ENCODE peak calls at places on chromosomes 12 and 14, in six cellular contexts. Q is GM12878, X is HCT116, B is K562, F is HepG2, G is H1. U is an unnamed sample.

GRCh38 chr12:98464155-98464554 is 51.2 kb upstream of the TMPO start:
- DNase-seq in Q (no peak), X (no peak), B (no peak), F (no peak), G (no peak), U (peak; percentile 52)

GRCh38 chr14:68621400-68622365 is 171.2 kb downstream of the ZFP36L1 start:
- DNase-seq in Q (no peak), X (no peak), B (no peak), F (no peak), G (peak; percentile 16), U (no peak)

GRCh38 chr12:87233636-87234035 is 795.6 kb downstream of the C12orf50 start:
- DNase-seq in Q (no peak), X (no peak), B (no peak), F (no peak), G (no peak), U (no peak)

GRCh38 chr14:75342762-75343599 is 64.4 kb downstream of the FOS start:
- DNase-seq in Q (peak; percentile 57), X (no peak), B (no peak), F (no peak), G (no peak), U (no peak)

GRCh38 chr14:65933400-65934068 is 521.0 kb downstream of the FUT8 start:
- DNase-seq in Q (no peak), X (no peak), B (no peak), F (no peak), G (no peak), U (no peak)

GRCh38 chr12:54821676-54822075 is 32.6 kb upstream of the MUCL1 start:
- DNase-seq in Q (no peak), X (no peak), B (no peak), F (no peak), G (no peak), U (no peak)

GRCh38 chr12:78407722-78408121 is 456.9 kb upstream of the SYT1 start:
- DNase-seq in Q (no peak), X (no peak), B (no peak), F (no peak), G (no peak), U (no peak)

GRCh38 chr12:62629971-62630739 is 163.5 kb downstream of the MON2 start:
- DNase-seq in Q (no peak), X (no peak), B (no peak), F (no peak), G (no peak), U (no peak)

GRCh38 chr12:129771238-129771637 is 132.6 kb downstream of the TMEM132D start:
- DNase-seq in Q (no peak), X (no peak), B (no peak), F (no peak), G (peak; percentile 58), U (no peak)

GRCh38 chr12:59164991-59165718 is 244.9 kb upstream of the LRIG3 start:
- DNase-seq in Q (no peak), X (peak; percentile 16), B (no peak), F (peak; percentile 13), G (no peak), U (peak; percentile 41)

GRCh38 chr12:39902823-39903222 is 203.1 kb downstream of the SLC2A13 start:
- DNase-seq in Q (no peak), X (peak; percentile 65), B (no peak), F (no peak), G (no peak), U (peak; percentile 60)

GRCh38 chr12:30515351-30515750 is 180.3 kb downstream of the IPO8 start:
- DNase-seq in Q (no peak), X (peak; percentile 2), B (no peak), F (peak; percentile 10), G (no peak), U (peak; percentile 26)

GRCh38 chr12:116295327-116296263 is 18.1 kb upstream of the MED13L start:
- DNase-seq in Q (no peak), X (no peak), B (no peak), F (no peak), G (no peak), U (peak; percentile 40)

GRCh38 chr14:72383869-72384268 is 451.6 kb downstream of the RGS6 start:
- DNase-seq in Q (no peak), X (no peak), B (no peak), F (no peak), G (no peak), U (no peak)

GRCh38 chr14:32205984-32206383 is 2.9 kb upstream of the RNU6-8 start:
- DNase-seq in Q (peak; percentile 45), X (no peak), B (no peak), F (no peak), G (no peak), U (no peak)

GRCh38 chr12:31736472-31736871 is 7.7 kb upstream of the AMN1 start:
- DNase-seq in Q (no peak), X (no peak), B (no peak), F (no peak), G (no peak), U (peak; percentile 40)

GRCh38 chr12:80216890-80217559 is 117.7 kb downstream of the OTOGL start:
- DNase-seq in Q (peak; percentile 39), X (no peak), B (no peak), F (no peak), G (no peak), U (no peak)

GRCh38 chr14:104870368-104871144 is 5.5 kb downstream of the CEP170B start:
- DNase-seq in Q (no peak), X (no peak), B (no peak), F (peak; percentile 21), G (peak; percentile 81), U (no peak)

GRCh38 chr12:80176706-80177105 is 77.4 kb downstream of the OTOGL start:
- DNase-seq in Q (no peak), X (no peak), B (no peak), F (no peak), G (no peak), U (no peak)

GRCh38 chr14:100585448-100586152 is 1.6 kb downstream of the BEGAIN start:
- DNase-seq in Q (no peak), X (no peak), B (no peak), F (no peak), G (no peak), U (no peak)

GRCh38 chr14:68824207-68824516 is 31.3 kb upstream of the ZFP36L1 start:
- DNase-seq in Q (no peak), X (no peak), B (no peak), F (no peak), G (no peak), U (no peak)

GRCh38 chr12:57713209-57713608 is 19.3 kb downstream of the OS9 start:
- DNase-seq in Q (no peak), X (no peak), B (no peak), F (no peak), G (peak; percentile 32), U (no peak)

GRCh38 chr14:99921431-99921830 is 128.2 kb downstream of the EML1 start:
- DNase-seq in Q (no peak), X (no peak), B (no peak), F (no peak), G (no peak), U (no peak)

GRCh38 chr12:116542345-116542950 is 16.7 kb upstream of the MAP1LC3B2 start:
- DNase-seq in Q (no peak), X (no peak), B (peak; percentile 27), F (no peak), G (no peak), U (peak; percentile 21)

DNA sequence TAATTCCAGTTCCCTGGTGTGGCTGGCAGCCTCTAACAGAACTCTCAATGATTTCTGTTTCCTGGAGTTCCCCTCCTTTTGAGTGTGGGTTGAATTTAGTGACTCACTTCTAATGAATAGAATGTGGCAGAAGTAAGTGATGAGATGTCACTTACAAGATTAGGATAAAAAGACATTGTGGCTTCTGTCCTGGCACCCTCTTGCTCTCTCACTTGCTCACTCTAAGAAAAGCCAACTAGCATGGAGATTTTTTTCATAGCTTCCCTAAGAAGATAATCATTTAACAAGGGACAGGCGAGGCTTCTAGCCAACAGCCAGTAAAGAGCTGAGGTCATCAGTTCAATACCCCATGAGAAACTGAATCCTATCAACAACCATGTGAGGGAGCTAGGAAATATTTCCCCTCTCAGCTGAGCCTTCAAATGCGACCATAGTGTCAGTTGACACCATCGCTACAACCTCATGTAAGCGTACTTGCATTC is 156.7 kb downstream of the TMTC3 start:
- DNase-seq in Q (peak; percentile 31), X (peak; percentile 70), B (no peak), F (no peak), G (no peak), U (peak; percentile 69)
- TF ChIP-seq MAX in Q (no peak), X (peak; percentile 72), B (no peak), F (no peak), G (no peak), U (no peak)

GRCh38 chr12:124869011-124869665 is 5.5 kb upstream of the SCARB1 start:
- DNase-seq in Q (no peak), X (no peak), B (peak; percentile 84), F (no peak), G (no peak), U (no peak)
- TF ChIP-seq POLR2AphosphoS5 in Q (no peak), X (no peak), B (no peak), F (no peak), G (no peak), U (no peak)

DNA sequence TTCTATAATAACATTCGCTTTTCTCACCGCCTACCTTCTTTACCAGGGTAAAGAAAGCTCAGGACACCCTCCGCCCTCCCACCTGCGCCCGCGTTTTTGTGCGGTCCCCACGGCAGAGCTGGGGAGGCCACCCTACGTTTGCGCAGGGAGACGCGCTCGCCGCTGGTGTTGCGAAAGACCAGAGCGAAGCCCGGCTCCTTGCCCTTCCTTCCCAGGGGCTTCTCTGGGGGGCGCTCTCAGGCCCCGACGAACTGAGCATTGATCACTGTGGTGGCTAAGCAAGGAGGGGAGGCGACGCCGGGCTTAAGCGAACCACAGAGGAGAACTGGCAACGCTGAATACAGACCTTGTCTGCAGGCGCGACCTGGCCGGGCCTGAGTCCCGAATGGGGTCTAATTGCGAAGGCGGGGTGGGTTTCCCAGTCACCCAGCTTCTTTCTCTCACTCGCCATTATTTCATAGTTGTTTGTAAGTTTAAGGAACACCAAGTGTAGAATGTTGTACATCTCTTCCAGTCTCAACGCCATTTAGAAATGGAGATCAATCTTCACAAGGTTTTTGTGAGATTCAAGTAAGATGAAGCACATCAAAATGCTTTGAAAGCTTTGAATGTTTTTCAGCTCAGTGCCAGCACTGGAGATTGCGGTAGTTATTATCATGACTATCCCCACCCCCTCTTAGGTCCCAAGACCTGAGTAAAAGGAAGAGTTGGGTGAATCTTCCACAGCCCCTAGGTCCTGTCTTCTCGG is 1.7 kb upstream of the NKX2-1 start:
- DNase-seq in Q (no peak), X (no peak), B (no peak), F (no peak), G (peak; percentile 74), U (no peak)
- TF ChIP-seq EZH2 in Q (no peak), X (no peak), B (no peak), F (peak; percentile 63), G (peak; percentile 33), U (peak; percentile 68)

DNA sequence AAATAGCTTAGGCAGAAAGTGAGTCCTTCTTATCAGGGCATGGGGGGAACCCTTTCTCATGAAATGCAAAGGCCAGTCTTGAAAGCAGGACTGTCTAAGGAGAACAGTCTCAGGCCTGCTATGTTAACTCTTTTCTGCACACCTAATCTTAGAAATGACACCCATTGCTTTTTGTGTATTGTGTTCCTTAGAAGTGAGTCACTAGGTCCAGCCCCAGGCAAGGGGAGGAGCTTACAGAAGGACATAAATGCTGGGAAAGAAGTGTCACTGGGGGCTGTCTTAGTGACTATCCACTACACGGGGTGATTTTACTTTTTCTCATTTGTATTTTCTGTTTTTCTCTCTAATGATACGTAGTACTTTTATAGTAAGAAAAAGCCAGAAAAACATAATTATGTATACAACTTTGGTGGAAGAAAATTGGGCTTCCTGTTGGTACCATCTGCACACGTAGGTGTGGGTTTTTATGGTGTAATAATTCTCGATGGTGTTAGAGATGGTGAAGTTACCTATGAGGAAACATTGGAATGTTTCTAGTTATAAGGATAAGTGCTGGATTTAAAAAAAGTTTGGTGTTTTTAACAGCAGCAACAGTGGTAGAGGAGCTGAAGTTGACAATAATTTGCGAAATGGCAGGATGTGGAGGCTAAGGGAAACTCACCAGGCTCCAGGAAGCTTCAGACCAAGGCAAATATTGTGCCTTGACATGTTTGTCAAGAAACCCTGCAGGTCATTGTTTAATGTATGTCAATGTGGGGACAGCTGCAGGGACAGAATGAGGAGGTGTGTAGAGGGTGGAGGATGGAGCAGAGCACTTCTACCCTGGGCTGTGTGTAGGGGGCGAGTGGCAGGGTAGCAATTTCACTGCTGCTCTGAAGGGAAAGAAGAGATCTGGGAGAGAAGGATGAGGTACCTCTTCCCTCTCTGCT is 214.9 kb downstream of the KTN1 start:
- DNase-seq in Q (no peak), X (no peak), B (no peak), F (no peak), G (no peak), U (peak; percentile 33)
- TF ChIP-seq MAX in Q (no peak), X (no peak), B (no peak), F (no peak), G (no peak), U (no peak)